ENCODE peak calls at places on chromosomes 13 and 19, in nine cellular contexts. C is psoas muscle; P is foreskin keratinocyte; E is heart right ventricle; N is T-helper 17 cell; K is lower lobe of right lung; B is gastroesophageal sphincter; V is activated CD8-positive, alpha-beta T cell treated with anti-CD3 and anti-CD28 coated beads for 36 hours; O is PC-3. T is an unnamed sample.
A peak's percentile ranks its signal among the peaks of the same experiment; 100 is the strongest.

GRCh38 chr19:44447864-44448674 is at the start of gene ZNF229:
- ATAC-seq in P (peak; percentile 94), K (peak; percentile 88), E (peak; percentile 98), N (peak; percentile 90), V (peak; percentile 99), C (peak; percentile 100), B (peak; percentile 94), O (no peak), T (peak; percentile 95)

GRCh38 chr13:44273991-44274810 is 99.4 kb upstream of the SERP2 start:
- ATAC-seq in E (peak; percentile 79), P (peak; percentile 50), C (peak; percentile 9), V (peak; percentile 95), B (peak; percentile 79), O (peak; percentile 50), N (peak; percentile 94), K (peak; percentile 94), T (peak; percentile 87)

GRCh38 chr19:10686661-10687517 is 14.3 kb upstream of the QTRT1 start:
- ATAC-seq in N (no peak), K (no peak), O (peak; percentile 48), P (peak; percentile 66), B (no peak), V (no peak), C (peak; percentile 42), E (peak; percentile 64), T (no peak)

GRCh38 chr13:72137782-72138181 is 270.8 kb upstream of the DACH1 start:
- ATAC-seq in V (no peak), C (no peak), B (no peak), P (no peak), K (no peak), O (no peak), E (no peak), N (no peak), T (no peak)

GRCh38 chr19:1312732-1313694 is 27.3 kb downstream of the EFNA2 start:
- ATAC-seq in V (no peak), O (peak; percentile 70), C (no peak), E (no peak), B (no peak), K (no peak), P (peak; percentile 67), N (no peak), T (no peak)

GRCh38 chr13:43057653-43058317 is 34.4 kb downstream of the DNAJC15 start:
- ATAC-seq in E (no peak), K (no peak), P (peak; percentile 3), C (no peak), B (no peak), N (peak; percentile 83), V (peak; percentile 27), O (peak; percentile 28), T (peak; percentile 20)

GRCh38 chr19:51714848-51715247 is 8.9 kb downstream of the HAS1 start:
- ATAC-seq in B (no peak), P (no peak), N (no peak), C (no peak), E (no peak), K (peak; percentile 25), V (no peak), O (no peak), T (no peak)

GRCh38 chr13:94641432-94641941 is 39.8 kb downstream of the GPR180 start:
- ATAC-seq in V (no peak), O (peak; percentile 99), C (no peak), N (no peak), P (peak; percentile 98), K (peak; percentile 84), E (no peak), B (no peak), T (no peak)

GRCh38 chr13:114212096-114212495 is 22.6 kb upstream of the CDC16 start:
- ATAC-seq in B (no peak), P (no peak), V (peak; percentile 37), C (no peak), O (peak; percentile 38), E (no peak), K (no peak), N (no peak), T (no peak)

GRCh38 chr13:41500501-41500900 is 43.2 kb downstream of the RGCC start:
- ATAC-seq in C (no peak), V (peak; percentile 72), O (peak; percentile 87), B (no peak), K (peak; percentile 55), N (peak; percentile 72), P (peak; percentile 77), E (no peak), T (peak; percentile 63)

GRCh38 chr19:10238172-10238783 is 7.1 kb upstream of the S1PR2 start:
- ATAC-seq in K (peak; percentile 93), E (peak; percentile 50), O (peak; percentile 98), P (no peak), C (peak; percentile 60), N (no peak), V (no peak), B (peak; percentile 87), T (no peak)

GRCh38 chr13:111346281-111346680 is 25.8 kb downstream of the TEX29 start:
- ATAC-seq in C (peak; percentile 32), P (no peak), E (no peak), V (no peak), N (no peak), K (no peak), O (no peak), B (no peak), T (peak; percentile 49)

GRCh38 chr13:60019119-60019993 is 144.4 kb downstream of the DIAPH3 start:
- ATAC-seq in E (no peak), O (no peak), C (no peak), B (no peak), P (no peak), K (peak; percentile 89), N (no peak), V (no peak), T (no peak)

GRCh38 chr19:662207-662961 is 630 bp downstream of the RNF126 start:
- ATAC-seq in P (no peak), C (no peak), V (peak; percentile 31), E (no peak), K (peak; percentile 44), B (peak; percentile 1), O (no peak), N (no peak), T (peak; percentile 50)

GRCh38 chr13:103029798-103030197 is 36.4 kb downstream of the SLC10A2 start:
- ATAC-seq in N (no peak), C (no peak), V (no peak), O (no peak), E (no peak), B (no peak), P (no peak), K (no peak), T (no peak)

GRCh38 chr19:38759590-38760003 is 13.7 kb downstream of the LGALS7 start:
- ATAC-seq in N (no peak), C (no peak), V (no peak), P (no peak), O (no peak), E (no peak), K (peak; percentile 92), B (no peak), T (no peak)

GRCh38 chr19:13154911-13155471 is 4.8 kb downstream of the IER2 start:
- ATAC-seq in K (peak; percentile 20), P (peak; percentile 32), B (no peak), E (no peak), N (peak; percentile 32), V (peak; percentile 32), O (peak; percentile 0), C (no peak), T (peak; percentile 24)

GRCh38 chr13:73698859-73699258 is 435.3 kb downstream of the KLF12 start:
- ATAC-seq in C (no peak), E (no peak), P (no peak), O (no peak), B (no peak), K (no peak), V (no peak), N (no peak), T (no peak)

GRCh38 chr13:110290153-110290552 is 16.8 kb downstream of the COL4A1 start:
- ATAC-seq in E (no peak), V (no peak), K (no peak), P (no peak), C (no peak), B (no peak), N (no peak), O (no peak), T (no peak)